ENCODE peak calls at places on chromosomes 12 and 14, in four cellular contexts. B is BE2C, E is NB4, X is AG09309. H is an unnamed sample.
A peak's percentile ranks its signal among the peaks of the same experiment; 100 is the strongest.

GRCh38 chr12:47900480-47901129 is 4.2 kb downstream of the VDR start:
- DNase-seq in B (no peak), X (no peak), E (peak; percentile 67), H (peak; percentile 40)

GRCh38 chr14:105021656-105022275 is 883 bp upstream of the CDCA4 start:
- DNase-seq in B (peak; percentile 51), X (no peak), E (peak; percentile 76), H (peak; percentile 75)

GRCh38 chr14:69818760-69819191 is 21.7 kb upstream of the SLC10A1 start:
- DNase-seq in B (peak; percentile 60), X (peak; percentile 11), E (peak; percentile 71), H (peak; percentile 76)

GRCh38 chr12:108668532-108668931 is 34.8 kb upstream of the SELPLG start:
- DNase-seq in X (no peak), E (no peak), B (no peak), H (no peak)

GRCh38 chr14:50059773-50060629 is 56.4 kb downstream of the VCPKMT start:
- DNase-seq in E (peak; percentile 35), X (no peak), B (no peak), H (no peak)

GRCh38 chr12:122064034-122064777 is 14.3 kb upstream of the MLXIP start:
- DNase-seq in E (peak; percentile 99), X (peak; percentile 88), B (peak; percentile 98), H (peak; percentile 61)

GRCh38 chr12:65510584-65511050 is 232.1 kb downstream of the MSRB3 start:
- DNase-seq in X (no peak), B (no peak), E (no peak), H (no peak)

GRCh38 chr14:76407449-76408150 is 31.7 kb downstream of the ESRRB start:
- DNase-seq in X (no peak), E (no peak), B (no peak), H (no peak)

GRCh38 chr14:81728447-81728846 is 194.8 kb upstream of the SEL1L start:
- DNase-seq in E (no peak), X (no peak), B (no peak), H (no peak)

GRCh38 chr14:105879503-105879866 is 353.1 kb downstream of the TMEM121 start:
- DNase-seq in X (no peak), E (no peak), B (no peak), H (no peak)

GRCh38 chr14:46999661-47000060 is 348.1 kb upstream of the RPL10L start:
- DNase-seq in E (no peak), X (no peak), B (no peak), H (no peak)

GRCh38 chr14:63902375-63902976 is 49.7 kb downstream of the SYNE2 start:
- DNase-seq in X (no peak), B (no peak), E (no peak), H (no peak)

GRCh38 chr14:73662439-73663056 is 17.8 kb downstream of the DNAL1 start:
- DNase-seq in X (peak; percentile 85), B (peak; percentile 30), E (peak; percentile 56), H (no peak)

DNA sequence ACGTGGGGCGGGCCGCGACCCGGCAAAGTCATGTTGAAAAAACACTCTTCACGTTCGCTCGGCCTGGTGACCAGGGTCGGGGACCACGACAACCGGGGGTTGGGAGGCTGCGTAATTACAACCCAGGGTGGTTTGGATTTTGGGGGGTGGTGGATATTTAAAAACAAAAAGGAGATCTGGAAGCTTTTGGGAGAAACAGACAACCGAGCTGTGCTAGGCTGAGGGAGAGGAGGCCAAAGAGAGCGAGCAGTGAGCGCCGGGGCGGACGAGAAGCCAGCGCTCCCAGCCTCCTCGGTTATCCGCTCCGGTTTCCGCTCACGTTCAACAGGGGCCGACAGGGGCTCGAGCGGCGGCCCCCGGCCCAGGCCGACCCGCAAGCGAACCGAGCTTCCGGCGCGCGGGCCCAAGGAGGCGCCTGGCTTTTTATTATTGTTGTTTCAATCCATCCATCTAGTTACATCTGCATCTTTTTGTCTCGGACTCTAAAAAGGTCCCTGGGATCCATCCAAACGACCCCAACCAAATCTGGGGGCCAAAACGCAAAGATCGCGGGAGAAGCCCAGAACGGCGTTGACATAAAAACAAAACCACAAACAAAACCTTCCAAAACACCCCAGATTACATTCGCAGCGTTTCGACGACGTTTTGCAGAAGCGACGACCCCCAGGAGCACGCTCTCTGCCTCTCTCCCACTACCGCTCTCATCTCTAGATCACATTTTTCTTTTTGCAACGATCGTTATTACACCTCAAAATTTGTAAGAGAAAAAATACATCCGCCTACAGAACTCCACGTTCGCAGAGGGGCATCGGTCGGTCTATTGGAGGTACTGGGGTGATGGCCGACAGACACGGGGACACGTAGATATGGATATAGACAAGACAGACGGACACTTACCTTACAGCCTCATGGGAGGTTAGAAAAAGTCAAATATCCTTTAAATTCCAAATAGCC is 740 bp downstream of the OTX2 start:
- DNase-seq in B (no peak), E (no peak), X (no peak), H (no peak)
- H3K4me3 ChIP-seq in B (no peak overlapping the region), E (no peak overlapping the region), X (no peak overlapping the region), H (no peak overlapping the region)

GRCh38 chr12:133181238-133181959 is at the start of gene ZNF268:
- DNase-seq in B (peak; percentile 96), X (peak; percentile 58), E (peak; percentile 98), H (peak; percentile 97)
- TF ChIP-seq CTCF in B (peak; percentile 92), X (peak; percentile 91), E (peak; percentile 95), H (peak; percentile 86)

DNA sequence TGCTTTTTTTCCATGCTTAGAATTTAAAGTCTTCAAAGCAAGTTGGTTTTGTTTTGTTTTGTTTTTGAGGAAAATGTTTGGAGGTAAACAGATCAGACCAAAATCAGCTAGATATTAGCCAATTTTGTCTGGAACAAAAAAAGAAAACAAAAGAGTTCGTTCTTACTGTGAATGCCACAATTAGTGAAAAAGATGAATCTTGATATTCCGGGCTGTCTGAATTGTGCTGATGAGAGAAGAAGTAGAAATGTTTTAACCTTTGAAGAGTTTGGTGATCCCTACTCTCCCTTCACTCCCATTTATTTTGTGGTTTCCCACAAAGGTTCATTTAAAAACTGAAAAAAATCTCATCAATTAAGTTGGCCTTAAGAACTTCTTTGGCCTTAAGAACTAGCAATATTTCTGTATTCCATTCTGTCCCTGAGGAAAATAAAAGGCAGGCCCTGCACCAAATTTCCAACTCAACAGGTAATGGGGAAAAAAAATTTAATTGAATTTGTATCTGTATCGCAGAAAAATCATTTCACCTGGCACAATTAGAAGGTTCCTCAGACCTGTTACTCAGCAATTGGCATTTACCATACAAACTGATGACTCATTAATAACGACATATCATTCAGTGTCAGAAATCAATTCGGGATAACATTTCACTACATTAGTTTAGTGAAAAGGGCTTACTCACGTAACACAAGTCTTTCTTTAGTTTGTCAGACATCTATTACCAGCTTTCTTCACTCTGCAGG is 562 bp upstream of the GLIPR1L2 start:
- DNase-seq in B (no peak), X (no peak), E (no peak), H (no peak)
- H3K4me3 ChIP-seq in B (peak overlapping the region; percentile 50), X (peak overlapping the region; percentile 58), E (peak overlapping the region; percentile 66), H (peak overlapping the region; percentile 87)

DNA sequence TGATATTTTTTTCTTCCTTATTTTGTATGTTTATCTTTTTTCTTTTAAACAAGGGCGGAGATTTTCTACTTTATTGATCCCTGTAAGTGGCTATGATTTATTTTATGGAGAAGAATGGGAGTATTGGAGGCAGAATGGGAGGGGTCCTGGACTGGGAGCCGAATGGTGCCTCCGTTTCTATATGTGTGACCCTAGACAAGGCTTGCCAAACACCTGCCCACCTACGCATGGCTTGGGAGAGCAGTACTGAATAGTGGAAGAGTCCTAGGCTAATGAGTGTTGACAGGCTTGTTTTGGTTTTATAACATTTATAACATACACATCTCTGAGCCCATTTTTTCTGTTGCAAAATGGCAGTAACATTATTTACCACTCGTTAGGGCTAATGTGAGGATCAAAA is 29.0 kb downstream of the STK38L start:
- DNase-seq in B (no peak), E (no peak), X (no peak), H (no peak)
- TF ChIP-seq CTCF in B (no peak), E (no peak), X (no peak), H (no peak)

GRCh38 chr12:130983328-130984017 is 29.8 kb downstream of the ADGRD1 start:
- DNase-seq in E (no peak), X (no peak), B (no peak), H (no peak)

GRCh38 chr12:130981947-130982346 is 28.2 kb downstream of the ADGRD1 start:
- DNase-seq in B (no peak), E (no peak), X (no peak), H (no peak)

GRCh38 chr12:130982565-130983225 is 29.0 kb downstream of the ADGRD1 start:
- DNase-seq in B (no peak), X (no peak), E (no peak), H (no peak)

GRCh38 chr12:130978785-130979184 is 25.1 kb downstream of the ADGRD1 start:
- DNase-seq in E (no peak), X (no peak), B (no peak), H (no peak)

DNA sequence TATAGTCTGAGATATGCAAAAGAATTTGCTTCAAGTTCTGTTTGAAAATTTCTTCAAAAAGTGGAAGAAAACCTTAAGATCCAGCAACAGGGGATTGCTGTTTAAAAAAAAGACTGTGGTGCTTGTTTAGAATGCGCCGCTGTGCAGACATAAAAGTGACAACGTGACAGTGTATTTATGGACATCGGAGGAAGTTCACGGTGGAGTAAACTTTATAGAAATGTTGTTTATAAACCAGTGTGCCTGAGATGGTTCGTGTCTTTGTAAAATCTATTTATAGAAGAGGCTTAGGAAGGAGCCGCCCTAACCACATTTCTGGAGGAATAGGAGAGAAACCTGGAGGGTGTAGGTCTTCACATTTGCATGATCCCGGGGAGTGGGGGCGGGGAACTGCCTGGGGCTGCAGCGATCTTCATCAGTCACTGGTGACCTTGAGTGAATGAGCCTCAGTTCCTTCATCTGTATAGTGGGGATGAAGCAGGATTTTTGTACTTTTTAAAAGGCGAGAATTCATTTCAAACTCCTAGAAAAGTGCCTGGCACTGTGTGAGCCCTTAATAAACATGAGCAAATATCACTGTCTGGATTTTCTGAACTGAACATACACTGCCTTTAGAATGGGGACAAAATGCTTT is 27.6 kb downstream of the ADGRD1 start:
- DNase-seq in E (no peak), B (no peak), X (no peak), H (no peak)
- H3K4me3 ChIP-seq in E (no peak overlapping the region), B (no peak overlapping the region), X (no peak overlapping the region), H (no peak overlapping the region)